ENCODE peak calls at places on chromosome 11, in seven cellular contexts. M is epithelial cell of esophagus, V is HFFc6, B is GM20000, E is progenitor cell of endocrine pancreas, R is IMR-90, T is thyroid gland. X is an unnamed sample.

GRCh38 chr11:2999464-2999998 is 7.4 kb upstream of the NAP1L4 start:
- DNase-seq in M (no peak), V (no peak), B (no peak), E (no peak), R (no peak), T (no peak), X (no peak)

GRCh38 chr11:65425105-65425970 is 2.7 kb downstream of the NEAT1 start:
- DNase-seq in M (peak; percentile 79), V (peak; percentile 87), B (peak; percentile 32), E (no peak), R (peak; percentile 78), T (peak; percentile 38), X (no peak)

GRCh38 chr11:1706634-1707400 is 9.8 kb downstream of the KRTAP5-6 start:
- DNase-seq in M (no peak), V (no peak), B (no peak), E (no peak), R (no peak), T (no peak), X (no peak)

GRCh38 chr11:132496341-132496740 is 1036.0 kb downstream of the OPCML start:
- DNase-seq in M (no peak), V (no peak), B (no peak), E (no peak), R (no peak), T (peak; percentile 94), X (no peak)

GRCh38 chr11:82765466-82766034 is 31.9 kb upstream of the FAM181B start:
- DNase-seq in M (no peak), V (no peak), B (no peak), E (no peak), R (no peak), T (no peak), X (no peak)

GRCh38 chr11:36278531-36279245 is 10.5 kb downstream of the COMMD9 start:
- DNase-seq in M (peak; percentile 6), V (no peak), B (no peak), E (no peak), R (peak; percentile 47), T (peak; percentile 48), X (no peak)

GRCh38 chr11:78406568-78407196 is 10.9 kb downstream of the GAB2 start:
- DNase-seq in M (peak; percentile 34), V (no peak), B (no peak), E (no peak), R (no peak), T (no peak), X (no peak)

GRCh38 chr11:16778876-16779275 is 40.4 kb downstream of the C11orf58 start:
- DNase-seq in M (no peak), V (no peak), B (no peak), E (no peak), R (no peak), T (no peak), X (no peak)

GRCh38 chr11:117673561-117673960 is 123.5 kb downstream of the DSCAML1 start:
- DNase-seq in M (no peak), V (no peak), B (no peak), E (no peak), R (no peak), T (no peak), X (no peak)

GRCh38 chr11:103633819-103634590 is 402.4 kb upstream of the DDI1 start:
- DNase-seq in M (no peak), V (no peak), B (no peak), E (no peak), R (no peak), T (no peak), X (no peak)

GRCh38 chr11:34502949-34503348 is 10.6 kb downstream of the ELF5 start:
- DNase-seq in M (no peak), V (no peak), B (no peak), E (no peak), R (peak; percentile 6), T (no peak), X (no peak)
- TF ChIP-seq CTCF in M (no peak), V (no peak), B (no peak), E (no peak), R (no peak), T (no peak), X (no peak)

GRCh38 chr11:19679952-19680823 is 32.4 kb upstream of the NAV2 start:
- DNase-seq in M (peak; percentile 96), V (peak; percentile 96), B (no peak), E (no peak), R (peak; percentile 99), T (peak; percentile 92), X (no peak)
- TF ChIP-seq CTCF in M (peak; percentile 17), V (no peak), B (no peak), E (no peak), R (peak; percentile 12), T (no peak), X (no peak)

DNA sequence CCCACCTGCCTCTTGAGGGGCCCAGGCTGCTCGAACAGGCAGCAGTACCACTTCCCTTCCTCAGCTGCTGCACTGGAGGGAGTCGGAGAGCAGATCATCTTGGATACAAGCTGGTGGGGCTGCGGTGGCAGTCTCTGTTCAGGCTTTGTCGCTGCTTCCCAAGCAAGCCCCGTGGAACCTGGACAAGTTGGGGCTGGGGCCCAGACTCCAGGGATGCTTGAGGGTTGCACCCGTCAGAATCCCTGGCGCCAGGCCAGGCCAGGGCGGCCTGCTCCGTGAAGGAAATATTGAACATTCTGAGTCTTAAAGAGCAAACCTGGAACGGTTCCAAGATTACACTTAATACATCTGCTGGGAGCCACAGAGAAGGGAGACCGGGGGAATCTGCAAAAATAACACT is 310.1 kb upstream of the SORL1-AS1 start:
- DNase-seq in M (peak; percentile 47), V (no peak), B (no peak), E (no peak), R (peak; percentile 52), T (peak; percentile 22), X (no peak)
- TF ChIP-seq CTCF in M (no peak), V (no peak), B (no peak), E (no peak), R (no peak), T (no peak), X (no peak)

GRCh38 chr11:44443836-44444769 is 121.4 kb upstream of the CD82 start:
- DNase-seq in M (no peak), V (no peak), B (no peak), E (no peak), R (no peak), T (no peak), X (no peak)
- TF ChIP-seq CTCF in M (no peak), V (no peak), B (no peak), E (no peak), R (no peak), T (no peak), X (no peak)

DNA sequence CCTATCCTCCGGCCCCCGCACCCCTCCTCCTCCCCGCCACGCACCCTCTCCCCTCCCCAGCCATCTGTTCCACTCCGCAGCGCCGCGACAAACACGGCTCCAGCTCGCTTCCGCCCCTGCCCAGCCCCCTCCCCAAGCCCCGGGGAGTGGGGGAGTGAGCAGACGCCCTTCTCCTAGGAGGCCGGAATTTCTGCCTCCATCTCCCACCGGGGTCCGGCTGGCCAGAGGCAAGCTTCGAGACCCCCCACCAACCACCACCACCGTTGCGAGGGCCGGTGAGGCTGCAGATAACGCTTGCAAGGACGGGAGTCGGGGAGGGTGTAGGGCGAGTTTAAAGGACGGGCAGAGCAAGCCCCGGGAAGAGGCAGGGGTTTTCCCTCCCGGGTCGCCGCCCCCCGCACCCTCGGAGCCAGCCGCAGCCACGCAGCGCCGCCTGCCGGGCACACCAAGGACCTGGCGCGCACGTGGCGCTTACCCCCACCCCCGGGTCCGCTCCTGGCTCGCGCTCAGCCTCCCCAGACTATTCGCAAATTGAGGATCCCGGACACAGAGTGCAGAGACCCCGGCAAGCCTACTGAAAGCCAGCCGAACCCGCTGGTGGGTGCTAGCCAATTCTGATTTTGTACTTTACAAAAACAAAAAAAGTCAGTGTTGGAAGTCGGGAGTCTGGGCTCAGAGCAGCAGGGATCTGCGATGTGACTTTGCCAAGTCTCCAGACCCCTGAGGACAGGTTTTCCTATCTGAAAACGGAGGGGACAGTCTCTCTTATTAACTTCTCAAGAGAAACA is 22.6 kb downstream of the RTN4RL2 start:
- DNase-seq in M (peak; percentile 36), V (no peak), B (peak; percentile 89), E (peak; percentile 66), R (peak; percentile 21), T (peak; percentile 61), X (peak; percentile 75)
- TF ChIP-seq CTCF in M (peak; percentile 40), V (peak; percentile 84), B (peak; percentile 94), E (peak; percentile 84), R (peak; percentile 78), T (peak; percentile 61), X (peak; percentile 76)

GRCh38 chr11:110249066-110249465 is 47.3 kb downstream of the RDX start:
- DNase-seq in M (peak; percentile 12), V (no peak), B (no peak), E (no peak), R (no peak), T (no peak), X (no peak)
- TF ChIP-seq CTCF in M (peak; percentile 24), V (peak; percentile 61), B (no peak), E (peak; percentile 24), R (peak; percentile 26), T (peak; percentile 20), X (no peak)